ENCODE peak calls at places on chromosomes 4 and X, in ten cellular contexts. W, V, K, F, H, P, C, N, Z and I are unnamed samples.

GRCh38 chrX:84907324-84907946 is 96.2 kb upstream of the APOOL start:
- DNase-seq in W (peak), H (peak), V (no peak), F (no peak), C (no peak), K (no peak), P (peak), N (no peak), Z (peak), I (no peak)

GRCh38 chrX:87664381-87664780 is 146.8 kb downstream of the KLHL4 start:
- DNase-seq in Z (peak), H (peak), K (peak), V (no peak), W (peak), N (no peak), P (peak), C (no peak), F (no peak), I (no peak)

GRCh38 chrX:110086162-110086915 is 83.4 kb downstream of the TMEM164 start:
- DNase-seq in C (no peak), K (no peak), V (no peak), F (no peak), N (no peak), H (no peak), Z (no peak), W (peak), P (no peak), I (no peak)

GRCh38 chrX:112746812-112747630 is 67.3 kb upstream of the LHFPL1 start:
- DNase-seq in K (no peak), N (no peak), Z (no peak), C (no peak), W (no peak), F (no peak), P (no peak), V (no peak), H (no peak), I (no peak)

GRCh38 chr4:155966661-155967060 is 13.0 kb upstream of the CTSO start:
- DNase-seq in C (no peak), K (no peak), W (no peak), V (no peak), H (no peak), P (no peak), Z (no peak), N (no peak), F (no peak), I (no peak)

GRCh38 chrX:1813809-1814208 is 198.9 kb downstream of the ASMT start:
- DNase-seq in V (no peak), C (no peak), H (no peak), W (no peak), Z (no peak), F (no peak), N (peak), K (no peak), P (no peak), I (no peak)

GRCh38 chrX:21656587-21657317 is 1.4 kb downstream of the KLHL34 start:
- DNase-seq in H (no peak), Z (no peak), N (no peak), W (no peak), P (no peak), F (no peak), V (no peak), K (no peak), C (no peak), I (no peak)

GRCh38 chr4:124104101-124104500 is 608.4 kb downstream of the ANKRD50 start:
- DNase-seq in F (no peak), V (no peak), H (no peak), W (no peak), N (no peak), C (no peak), Z (peak), K (no peak), P (no peak), I (no peak)

GRCh38 chrX:65034292-65034640 is 58.0 kb upstream of the ZC4H2 start:
- DNase-seq in W (no peak), K (no peak), P (no peak), H (peak), F (no peak), N (no peak), V (no peak), Z (no peak), C (no peak), I (no peak)

GRCh38 chrX:105263171-105263570 is 42.7 kb upstream of the TEX13A start:
- DNase-seq in P (no peak), Z (peak), H (no peak), F (no peak), K (no peak), W (no peak), V (no peak), C (no peak), N (no peak), I (no peak)

DNA sequence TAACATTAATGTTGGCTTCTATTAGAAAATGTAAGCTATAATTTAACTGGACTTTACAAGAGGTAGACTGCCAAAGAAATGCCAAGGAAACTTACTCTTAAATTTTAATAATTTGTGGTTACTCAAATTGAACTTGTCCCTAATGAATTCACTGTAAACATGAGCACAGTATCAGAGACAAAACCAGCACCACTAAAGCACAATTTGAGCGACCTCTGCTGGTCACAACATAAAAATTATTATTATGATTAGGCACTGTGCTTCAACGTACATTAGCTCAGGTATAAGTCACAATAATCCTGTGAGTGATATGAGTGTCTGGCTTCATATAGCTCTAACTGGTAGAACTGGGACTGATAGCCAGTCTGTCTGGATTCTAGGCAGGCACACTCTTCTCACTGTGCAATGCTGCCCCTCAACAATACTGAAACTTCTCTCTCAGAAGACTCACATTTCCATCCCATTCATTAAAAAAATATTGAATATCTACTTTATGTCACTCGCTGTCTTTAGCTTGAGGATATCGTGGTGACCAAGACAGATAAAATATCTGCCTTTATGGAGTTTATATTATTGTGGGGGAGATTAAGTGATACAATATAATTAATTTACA is 8.0 kb downstream of the NUDT6 start:
- DNase-seq in P (no peak), K (peak), W (peak), C (no peak), V (no peak), Z (peak), H (peak), F (no peak), N (no peak), I (no peak)
- TF ChIP-seq CTCF in P (peak), K (peak), W (peak), C (no peak), V (no peak), Z (peak), H (peak), F (peak), N (no peak), I (peak)

DNA sequence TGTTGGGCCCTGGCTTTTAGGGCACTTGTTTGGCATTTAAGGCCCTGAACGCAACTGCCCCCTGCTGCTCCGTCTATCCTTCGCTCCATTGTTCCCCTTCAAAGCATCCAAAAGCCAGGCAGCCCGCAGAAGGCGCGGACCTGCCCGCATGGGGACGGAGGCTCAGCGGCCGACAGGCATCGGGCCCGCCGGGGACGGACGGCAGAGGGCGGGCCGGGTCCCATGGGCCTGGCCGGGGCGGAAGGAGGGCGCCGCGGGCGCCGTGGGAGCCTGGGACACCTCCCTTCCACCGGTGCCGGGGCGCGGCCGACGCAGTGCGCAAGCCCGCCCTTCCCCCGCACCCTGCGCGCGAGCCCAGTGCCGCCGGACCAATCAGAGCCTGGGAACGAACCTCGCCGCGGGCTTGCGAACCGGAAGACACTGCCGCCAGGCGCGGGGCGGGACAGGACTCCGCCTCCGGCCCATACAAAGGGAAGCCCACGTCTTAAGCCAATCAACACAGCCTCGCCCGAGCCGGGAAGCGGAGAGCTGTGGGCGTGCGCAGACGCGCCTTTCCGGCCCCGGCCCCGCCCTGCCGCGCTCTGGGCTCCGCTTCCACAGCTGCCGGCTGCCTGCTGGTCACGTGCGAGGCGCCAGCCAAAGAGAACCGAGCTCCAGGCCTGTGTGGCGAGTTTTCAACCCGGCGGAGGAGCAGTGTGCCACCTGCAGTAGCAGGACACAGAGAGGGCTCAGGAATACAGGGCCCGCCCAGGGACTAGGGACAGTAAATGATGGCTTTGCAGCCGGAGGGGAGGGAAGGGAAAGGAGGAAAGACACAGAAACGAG is 2.1 kb upstream of the ARHGAP4 start:
- DNase-seq in W (peak), N (peak), V (peak), H (peak), C (peak), F (peak), K (peak), P (peak), Z (peak), I (peak)
- TF ChIP-seq CTCF in W (peak), N (no peak), V (no peak), H (peak), C (no peak), F (no peak), K (peak), P (peak), Z (no peak), I (no peak)

DNA sequence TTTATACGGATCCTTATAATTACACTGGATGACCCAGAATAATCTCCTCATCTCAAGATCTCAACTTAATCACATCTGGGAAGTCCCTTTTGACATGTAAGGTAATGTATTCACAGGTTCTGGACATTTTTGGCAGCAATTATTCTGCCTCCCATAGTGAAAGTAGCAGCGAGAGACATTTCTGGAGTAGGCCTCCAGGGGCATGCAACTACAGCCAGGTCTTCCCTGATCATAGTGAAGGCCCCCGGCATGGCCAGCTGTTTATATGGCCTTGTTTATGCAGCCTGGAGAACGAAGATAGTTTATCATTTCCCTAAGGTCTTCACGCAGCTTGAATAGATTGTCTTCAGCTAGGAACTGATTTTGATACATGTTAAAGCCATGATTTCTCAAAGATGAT is 139.9 kb downstream of the RNF150 start:
- DNase-seq in H (no peak), Z (no peak), N (no peak), F (no peak), V (no peak), P (no peak), W (no peak), C (no peak), K (no peak), I (no peak)
- TF ChIP-seq CTCF in H (no peak), Z (no peak), N (no peak), F (no peak), V (no peak), P (no peak), W (no peak), C (no peak), K (no peak), I (no peak)

DNA sequence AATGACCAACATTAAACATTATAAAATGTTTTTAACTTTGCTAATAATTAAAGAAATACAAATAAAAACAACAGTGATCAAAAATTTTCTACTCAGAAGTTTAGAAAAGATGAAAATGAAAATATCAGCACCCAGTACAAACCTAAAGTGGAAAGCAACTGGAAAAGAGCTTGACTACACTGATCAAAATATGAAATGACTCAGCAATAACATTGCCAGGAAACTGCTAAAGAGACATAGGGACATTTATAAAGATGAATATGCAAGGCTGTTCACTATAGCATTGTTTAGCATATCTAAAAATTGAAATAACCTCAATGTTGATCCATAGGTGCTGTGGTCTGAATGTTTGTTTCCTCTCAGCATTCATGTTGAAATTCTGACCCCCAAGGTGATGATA is 88.5 kb upstream of the NOCT start:
- DNase-seq in F (no peak), Z (no peak), H (no peak), P (no peak), N (no peak), V (no peak), K (no peak), C (no peak), W (no peak), I (no peak)
- TF ChIP-seq CTCF in F (no peak), Z (no peak), H (no peak), P (no peak), N (no peak), V (no peak), K (no peak), C (no peak), W (no peak), I (no peak)

GRCh38 chr4:33161202-33161601 is 2441.0 kb downstream of the PCDH7 start:
- DNase-seq in K (no peak), C (no peak), W (no peak), V (no peak), H (no peak), F (no peak), P (no peak), Z (no peak), N (no peak), I (no peak)

GRCh38 chr4:33162122-33162521 is 2442.0 kb downstream of the PCDH7 start:
- DNase-seq in K (no peak), W (no peak), Z (no peak), N (no peak), F (no peak), H (no peak), C (no peak), V (no peak), P (no peak), I (no peak)

GRCh38 chr4:33160126-33160525 is 2440.0 kb downstream of the PCDH7 start:
- DNase-seq in N (no peak), V (no peak), F (no peak), C (no peak), P (peak), W (no peak), Z (no peak), H (no peak), K (no peak), I (no peak)
- TF ChIP-seq CTCF in N (peak), V (peak), F (no peak), C (no peak), P (peak), W (peak), Z (no peak), H (peak), K (peak), I (peak)

GRCh38 chr4:68271851-68272756 is 26.6 kb upstream of the TMPRSS11B start:
- DNase-seq in W (peak), C (no peak), Z (peak), F (no peak), N (no peak), H (peak), V (peak), K (peak), P (peak), I (peak)
- TF ChIP-seq CTCF in W (peak), C (peak), Z (peak), F (peak), N (peak), H (peak), V (peak), K (peak), P (peak), I (peak)

GRCh38 chrX:137051978-137052640 is 18.3 kb upstream of the GPR101 start:
- DNase-seq in H (peak), N (peak), W (peak), Z (peak), V (peak), K (peak), P (peak), C (peak), F (peak), I (peak)

GRCh38 chrX:137058339-137059127 is 24.7 kb upstream of the GPR101 start:
- DNase-seq in N (no peak), K (no peak), Z (no peak), F (no peak), P (no peak), W (no peak), V (no peak), H (no peak), C (no peak), I (no peak)

GRCh38 chrX:137052641-137053235 is 18.9 kb upstream of the GPR101 start:
- DNase-seq in V (peak), K (no peak), C (no peak), Z (no peak), F (no peak), W (no peak), N (peak), H (peak), P (no peak), I (no peak)
- TF ChIP-seq CTCF in V (peak), K (no peak), C (no peak), Z (no peak), F (peak), W (no peak), N (no peak), H (no peak), P (no peak), I (peak)